ENCODE peak calls at places on chromosomes 12 and 14, in eight cellular contexts. H is MM.1S, D is body of pancreas, E is ovary, K is tibial artery, B is PC-9, M is colonic mucosa, A is fibroblast of lung. V is an unnamed sample.

GRCh38 chr14:91383439-91383838 is 34.2 kb downstream of the CCDC88C start:
- DNase-seq in H (no peak), D (no peak), E (no peak), K (no peak), B (peak; percentile 39), M (no peak), A (no peak), V (no peak)

GRCh38 chr12:117968826-117969659 is at the start of gene KSR2:
- DNase-seq in H (peak; percentile 83), D (peak; percentile 93), E (no peak), K (no peak), B (peak; percentile 88), M (peak; percentile 78), A (peak; percentile 49), V (no peak)

GRCh38 chr14:77053046-77053841 is 24.7 kb upstream of the IRF2BPL start:
- DNase-seq in H (peak; percentile 55), D (peak; percentile 79), E (peak; percentile 78), K (peak; percentile 73), B (no peak), M (peak; percentile 72), A (peak; percentile 74), V (peak; percentile 86)

GRCh38 chr12:9866786-9867379 is 2.3 kb downstream of the CLEC2B start:
- DNase-seq in H (no peak), D (no peak), E (no peak), K (no peak), B (no peak), M (no peak), A (no peak), V (no peak)

GRCh38 chr12:460301-461230 is 827 bp downstream of the B4GALNT3 start:
- DNase-seq in H (no peak), D (peak; percentile 36), E (peak; percentile 23), K (peak; percentile 28), B (peak; percentile 32), M (peak; percentile 38), A (peak; percentile 15), V (peak; percentile 45)

GRCh38 chr12:123150273-123150803 is 552 bp downstream of the PITPNM2 start:
- DNase-seq in H (no peak), D (peak; percentile 33), E (peak; percentile 58), K (no peak), B (no peak), M (peak; percentile 45), A (no peak), V (peak; percentile 75)

GRCh38 chr12:42630323-42630722 is 40.8 kb upstream of the PRICKLE1 start:
- DNase-seq in H (no peak), D (no peak), E (no peak), K (no peak), B (no peak), M (no peak), A (no peak), V (no peak)

GRCh38 chr12:55637467-55637866 is 775 bp downstream of the OR10P1 start:
- DNase-seq in H (no peak), D (no peak), E (no peak), K (no peak), B (no peak), M (no peak), A (no peak), V (no peak)

GRCh38 chr14:101177301-101178055 is 274.0 kb upstream of the RTL1 start:
- DNase-seq in H (no peak), D (no peak), E (peak; percentile 21), K (no peak), B (no peak), M (no peak), A (no peak), V (no peak)

GRCh38 chr12:65368071-65368470 is 89.6 kb downstream of the MSRB3 start:
- DNase-seq in H (no peak), D (no peak), E (no peak), K (no peak), B (no peak), M (no peak), A (no peak), V (no peak)

GRCh38 chr12:72289633-72290032 is 17.5 kb downstream of the TRHDE start:
- DNase-seq in H (no peak), D (no peak), E (no peak), K (no peak), B (no peak), M (no peak), A (peak; percentile 62), V (no peak)

GRCh38 chr14:74653386-74654138 is 41.5 kb upstream of the LTBP2 start:
- DNase-seq in H (no peak), D (no peak), E (no peak), K (no peak), B (no peak), M (no peak), A (peak; percentile 36), V (no peak)

GRCh38 chr12:117863004-117863709 is 105.6 kb downstream of the KSR2 start:
- DNase-seq in H (no peak), D (no peak), E (no peak), K (no peak), B (no peak), M (no peak), A (peak; percentile 16), V (no peak)

GRCh38 chr12:1660304-1661187 is 30.3 kb upstream of the ADIPOR2 start:
- DNase-seq in H (peak; percentile 30), D (peak; percentile 98), E (peak; percentile 81), K (peak; percentile 67), B (peak; percentile 72), M (peak; percentile 87), A (no peak), V (no peak)

GRCh38 chr12:1663440-1664132 is 27.3 kb upstream of the ADIPOR2 start:
- DNase-seq in H (no peak), D (no peak), E (no peak), K (no peak), B (no peak), M (no peak), A (no peak), V (no peak)

GRCh38 chr12:1661553-1662335 is 29.1 kb upstream of the ADIPOR2 start:
- DNase-seq in H (peak; percentile 96), D (peak; percentile 98), E (peak; percentile 85), K (peak; percentile 92), B (peak; percentile 98), M (peak; percentile 94), A (peak; percentile 79), V (peak; percentile 95)

GRCh38 chr12:1665366-1665765 is 25.5 kb upstream of the ADIPOR2 start:
- DNase-seq in H (no peak), D (no peak), E (no peak), K (no peak), B (no peak), M (no peak), A (no peak), V (no peak)

DNA sequence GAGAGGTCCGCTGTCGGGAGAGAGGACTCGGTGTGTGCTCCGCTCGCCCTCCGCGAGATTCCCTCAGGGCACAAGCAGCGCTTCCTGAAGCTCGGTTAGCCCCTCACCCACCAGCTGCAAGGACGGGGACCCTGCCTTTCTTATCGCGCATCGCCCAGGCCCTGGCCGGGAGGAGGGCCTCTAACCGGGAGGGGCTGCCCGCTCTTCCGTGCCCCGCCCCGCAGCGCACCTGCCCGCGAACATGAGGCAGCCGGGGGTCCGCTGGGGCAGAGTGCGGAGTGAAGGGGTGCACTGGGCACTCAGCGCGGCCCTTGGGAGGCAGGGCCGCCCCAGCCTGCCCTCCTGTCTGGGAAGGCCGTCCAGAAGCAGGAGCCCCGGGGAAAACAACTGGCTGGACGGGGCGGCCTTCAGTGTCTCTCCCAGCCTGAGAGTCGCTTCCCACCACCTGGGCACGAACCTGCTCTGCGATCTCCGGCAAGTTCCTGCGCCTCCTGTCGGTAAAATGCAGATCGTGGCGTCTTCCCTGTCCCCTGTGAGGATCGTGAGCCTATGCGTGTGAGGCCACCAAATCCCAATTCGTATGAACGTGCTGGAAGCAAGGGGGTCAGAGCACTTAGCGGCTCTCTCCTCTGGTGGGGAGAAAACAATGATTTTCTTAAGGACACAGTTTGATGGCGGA is 28.0 kb upstream of the ADIPOR2 start:
- DNase-seq in H (peak; percentile 27), D (peak; percentile 81), E (peak; percentile 32), K (no peak), B (peak; percentile 86), M (peak; percentile 86), A (peak; percentile 22), V (no peak)
- TF ChIP-seq CTCF in H (peak; percentile 41), D (peak; percentile 25), E (no peak), K (no peak), B (peak; percentile 80), M (peak; percentile 46), A (peak; percentile 46), V (peak; percentile 29)

GRCh38 chr12:6767592-6768384 is 1.6 kb downstream of the PTMS start:
- DNase-seq in H (no peak), D (no peak), E (no peak), K (no peak), B (no peak), M (peak; percentile 36), A (peak; percentile 36), V (no peak)
- H3K4me1 ChIP-seq in H (peaks cover 16% of the 10 kb centered on the region), D (peaks cover 48% of the 10 kb centered on the region), E (peaks cover 26% of the 10 kb centered on the region), K (peaks cover 37% of the 10 kb centered on the region), B (peaks cover 36% of the 10 kb centered on the region), M (peaks cover 15% of the 10 kb centered on the region), A (peaks cover 27% of the 10 kb centered on the region), V (peaks cover 54% of the 10 kb centered on the region)

DNA sequence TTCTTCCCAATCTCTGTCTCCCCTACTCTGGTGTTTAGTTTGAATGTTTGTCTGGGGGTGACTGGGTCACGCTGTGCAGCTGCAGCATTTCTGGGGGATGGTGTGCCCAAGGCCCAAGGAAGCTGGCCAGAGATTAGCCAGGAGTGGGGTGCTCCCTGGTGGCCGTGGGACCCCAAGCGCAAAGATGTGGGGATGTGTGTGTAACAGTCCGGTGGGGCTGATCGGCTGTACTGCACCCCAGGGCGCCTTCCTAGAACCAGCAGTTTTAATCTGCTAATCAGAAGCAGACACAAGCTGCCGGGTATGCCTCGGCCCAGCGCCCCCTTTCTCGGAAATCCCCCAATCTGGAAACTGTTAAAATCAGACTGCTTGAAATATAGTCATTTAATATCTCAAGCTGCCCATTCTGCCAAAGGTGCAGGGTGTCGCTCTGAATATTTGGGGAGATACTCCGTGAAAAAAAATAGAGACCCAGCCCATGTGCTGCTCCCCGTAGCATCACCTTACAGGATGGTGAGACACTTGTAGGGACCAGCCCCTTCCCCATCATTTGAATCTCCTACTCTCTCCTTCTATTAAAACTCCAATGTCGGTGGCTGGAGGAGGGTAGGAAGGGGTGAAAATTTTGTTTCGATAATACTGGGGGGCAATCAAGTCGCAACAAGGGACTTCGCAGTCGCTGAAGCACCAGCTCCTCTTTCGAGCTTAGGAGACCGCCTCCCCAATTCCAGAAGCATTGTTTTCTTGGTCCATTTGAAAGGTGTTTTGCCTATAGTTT is 4.3 kb downstream of the HOXC9 start:
- DNase-seq in H (no peak), D (no peak), E (no peak), K (no peak), B (peak; percentile 20), M (no peak), A (no peak), V (no peak)
- TF ChIP-seq CTCF in H (no peak), D (no peak), E (no peak), K (no peak), B (peak; percentile 32), M (no peak), A (no peak), V (no peak)

DNA sequence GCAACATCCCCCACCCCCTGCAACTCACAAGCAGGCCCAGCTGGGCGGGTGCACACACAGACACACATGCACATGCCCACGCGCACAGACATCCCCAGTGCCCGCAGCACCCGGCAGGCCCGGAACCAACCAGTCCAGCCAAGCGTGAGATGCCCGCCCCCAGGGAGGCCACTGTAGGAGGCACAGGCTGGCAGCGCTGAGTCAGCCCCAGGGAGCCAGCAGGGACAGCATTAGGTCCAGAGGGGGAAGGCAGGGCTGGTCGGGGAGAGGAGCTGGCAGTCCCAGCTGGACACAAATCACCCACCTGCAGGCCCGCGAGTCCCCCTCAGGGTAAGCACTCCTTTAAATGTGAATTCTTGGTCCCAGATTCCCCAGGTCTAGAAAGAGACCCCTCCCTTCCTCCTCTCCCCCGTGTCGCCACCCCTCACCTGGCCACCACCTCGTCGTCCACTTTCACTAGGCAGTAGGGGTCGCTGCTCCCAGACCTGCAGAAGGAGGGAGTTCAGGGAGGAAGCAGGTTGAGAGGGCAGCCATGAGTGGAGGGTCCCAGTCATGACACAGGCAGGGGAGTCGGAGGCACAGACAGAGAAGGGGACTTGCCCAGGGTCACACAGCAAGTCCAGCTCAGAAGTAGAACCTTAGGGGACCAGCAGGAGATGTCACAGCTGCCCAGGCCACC is 5.0 kb downstream of the RASAL1 start:
- DNase-seq in H (no peak), D (no peak), E (no peak), K (no peak), B (peak; percentile 27), M (no peak), A (no peak), V (no peak)
- H3K4me1 ChIP-seq in H (no peaks in the 10 kb centered on the region), D (peaks cover 15% of the 10 kb centered on the region), E (no peaks in the 10 kb centered on the region), K (no peaks in the 10 kb centered on the region), B (peaks cover 17% of the 10 kb centered on the region), M (no peaks in the 10 kb centered on the region), A (no peaks in the 10 kb centered on the region), V (no peaks in the 10 kb centered on the region)